ENCODE peak calls at places on chromosome 22, in nine cellular contexts. F, I, E, L, B, O, H, Y and G are unnamed samples.

GRCh38 chr22:36387914-36388864 is at the start of gene MYH9:
- DNase-seq in F (peak; percentile 100), E (peak; percentile 99), O (peak; percentile 100), B (peak; percentile 100), I (peak; percentile 100), L (peak; percentile 100), H (peak; percentile 100), Y (peak; percentile 100), G (peak; percentile 99)

GRCh38 chr22:41245917-41246499 is 5.3 kb upstream of the CHADL start:
- DNase-seq in L (no peak), F (no peak), H (no peak), O (no peak), E (no peak), Y (no peak), I (no peak), B (no peak), G (no peak)

GRCh38 chr22:40757071-40757470 is 62.1 kb downstream of the SLC25A17 start:
- DNase-seq in L (no peak), F (no peak), Y (no peak), O (no peak), B (no peak), I (no peak), H (no peak), E (no peak), G (no peak)

GRCh38 chr22:41936894-41937169 is 10.1 kb downstream of the CENPM start:
- DNase-seq in I (no peak), H (no peak), O (no peak), L (no peak), E (no peak), Y (no peak), F (no peak), B (no peak), G (no peak)

GRCh38 chr22:33510429-33510904 is 409.8 kb downstream of the LARGE1 start:
- DNase-seq in Y (no peak), B (no peak), L (no peak), H (no peak), E (no peak), O (no peak), F (no peak), I (no peak), G (no peak)

GRCh38 chr22:41841085-41841712 is 8.3 kb downstream of the SREBF2 start:
- DNase-seq in O (no peak), Y (no peak), F (no peak), H (no peak), E (no peak), B (peak; percentile 60), L (no peak), I (no peak), G (no peak)

GRCh38 chr22:27283714-27284113 is 517.8 kb downstream of the MN1 start:
- DNase-seq in H (no peak), B (no peak), Y (no peak), L (no peak), E (no peak), F (no peak), O (no peak), I (no peak), G (no peak)

GRCh38 chr22:27850000-27850465 is 48.5 kb upstream of the MN1 start:
- DNase-seq in B (peak; percentile 70), I (no peak), O (peak; percentile 88), H (no peak), E (no peak), Y (no peak), L (peak; percentile 58), F (no peak), G (no peak)

GRCh38 chr22:26168199-26168915 is 905 bp upstream of the SEZ6L start:
- DNase-seq in B (no peak), F (no peak), L (no peak), Y (no peak), O (no peak), H (no peak), I (no peak), E (no peak), G (no peak)

GRCh38 chr22:26168934-26169311 is 339 bp upstream of the SEZ6L start:
- DNase-seq in O (no peak), Y (no peak), E (no peak), I (peak; percentile 26), B (no peak), F (no peak), L (no peak), H (no peak), G (no peak)

GRCh38 chr22:26170112-26170492 is 840 bp downstream of the SEZ6L start:
- DNase-seq in Y (no peak), I (no peak), O (no peak), B (no peak), E (peak; percentile 52), H (no peak), F (no peak), L (no peak), G (no peak)

GRCh38 chr22:26170795-26171194 is 1.5 kb downstream of the SEZ6L start:
- DNase-seq in H (no peak), F (no peak), L (no peak), B (no peak), E (peak; percentile 55), I (no peak), O (no peak), Y (no peak), G (no peak)

DNA sequence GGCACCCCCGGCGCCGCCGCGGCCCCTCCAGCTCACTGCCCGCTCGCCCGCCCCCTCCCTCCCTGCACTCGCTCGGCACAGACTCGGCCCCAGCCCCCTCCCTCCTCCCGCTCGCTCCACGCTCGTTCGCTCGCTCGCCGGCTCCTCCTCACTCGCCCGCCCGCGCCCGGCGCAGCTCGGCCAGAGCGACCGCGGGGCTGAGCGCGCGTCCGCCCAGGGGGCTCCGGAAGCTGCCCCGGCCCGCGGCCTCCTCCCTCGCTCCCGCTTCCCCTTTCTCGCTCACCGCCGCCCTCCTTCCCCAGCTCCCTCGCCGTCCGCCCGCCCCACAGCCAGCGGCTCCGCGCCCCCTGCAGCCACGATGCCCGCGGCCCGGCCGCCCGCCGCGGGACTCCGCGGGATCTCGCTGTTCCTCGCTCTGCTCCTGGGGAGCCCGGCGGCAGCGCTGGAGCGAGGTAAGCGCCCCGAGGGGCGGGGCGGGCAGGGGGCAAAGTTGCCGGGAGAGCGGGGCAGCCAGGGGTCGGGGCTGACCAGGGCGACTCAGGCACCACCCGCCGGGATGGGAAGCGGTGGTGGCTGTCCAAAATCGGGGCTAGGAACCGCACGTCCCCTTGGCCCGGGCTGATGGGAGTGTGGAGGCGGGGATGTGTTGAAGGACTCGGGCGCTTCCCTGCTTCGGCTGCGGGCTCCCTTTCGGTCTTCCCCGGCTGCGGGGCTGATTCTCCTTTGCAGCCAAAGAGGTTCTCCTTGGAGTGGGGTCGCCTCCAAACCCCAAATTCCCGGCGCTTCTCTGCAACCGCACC is at the start of gene SEZ6L:
- DNase-seq in O (no peak), L (no peak), B (no peak), I (peak; percentile 33), H (no peak), Y (no peak), F (no peak), E (peak; percentile 76), G (no peak)
- TF ChIP-seq CTCF in O (no peak), L (no peak), B (no peak), I (no peak), H (no peak), Y (no peak), F (no peak), E (no peak), G (no peak)

GRCh38 chr22:29200901-29201300 is 4.8 kb upstream of the EMID1 start:
- DNase-seq in H (no peak), O (no peak), I (no peak), B (no peak), Y (peak; percentile 39), L (no peak), E (no peak), F (no peak), G (no peak)

GRCh38 chr22:29201722-29202230 is 3.9 kb upstream of the EMID1 start:
- DNase-seq in O (no peak), E (no peak), H (no peak), Y (no peak), F (no peak), L (no peak), I (no peak), B (no peak), G (no peak)

GRCh38 chr22:29203883-29204282 is 1.8 kb upstream of the EMID1 start:
- DNase-seq in O (no peak), H (no peak), B (no peak), Y (no peak), F (no peak), E (no peak), I (no peak), L (no peak), G (no peak)

GRCh38 chr22:29203456-29203855 is 2.2 kb upstream of the EMID1 start:
- DNase-seq in B (no peak), O (no peak), L (no peak), H (no peak), Y (no peak), E (no peak), F (no peak), I (no peak), G (no peak)

GRCh38 chr22:29202231-29203192 is 3.2 kb upstream of the EMID1 start:
- DNase-seq in O (no peak), I (peak; percentile 59), E (no peak), L (peak; percentile 31), H (peak; percentile 28), Y (peak; percentile 60), B (peak; percentile 43), F (no peak), G (no peak)
- H3K4me3 ChIP-seq in O (no peak overlapping the region), I (no peak overlapping the region), E (no peak overlapping the region), L (no peak overlapping the region), H (no peak overlapping the region), Y (no peak overlapping the region), B (no peak overlapping the region), F (no peak overlapping the region), G (no peak overlapping the region)

GRCh38 chr22:46792841-46793261 is 30.4 kb downstream of the TBC1D22A start:
- DNase-seq in O (no peak), E (peak; percentile 69), L (no peak), F (no peak), Y (peak; percentile 39), B (peak; percentile 16), H (no peak), I (no peak), G (no peak)

GRCh38 chr22:46789992-46790391 is 27.5 kb downstream of the TBC1D22A start:
- DNase-seq in H (no peak), I (no peak), O (no peak), Y (no peak), B (no peak), F (no peak), L (no peak), E (no peak), G (peak; percentile 75)

GRCh38 chr22:46792061-46792796 is 29.8 kb downstream of the TBC1D22A start:
- DNase-seq in E (peak; percentile 67), Y (peak; percentile 33), O (no peak), F (no peak), I (no peak), H (no peak), L (no peak), B (no peak), G (no peak)

GRCh38 chr22:46793497-46793896 is 31.0 kb downstream of the TBC1D22A start:
- DNase-seq in O (no peak), I (no peak), E (no peak), B (peak; percentile 17), F (no peak), L (no peak), Y (peak; percentile 39), H (no peak), G (no peak)

GRCh38 chr22:46791201-46791731 is 28.8 kb downstream of the TBC1D22A start:
- DNase-seq in B (peak; percentile 43), Y (peak; percentile 44), H (peak; percentile 74), I (no peak), F (no peak), L (peak; percentile 52), O (no peak), E (no peak), G (peak; percentile 89)
- TF ChIP-seq POLR2A in B (no peak), Y (no peak), H (no peak), I (no peak), F (no peak), L (no peak), O (no peak), E (no peak), G (no peak)

DNA sequence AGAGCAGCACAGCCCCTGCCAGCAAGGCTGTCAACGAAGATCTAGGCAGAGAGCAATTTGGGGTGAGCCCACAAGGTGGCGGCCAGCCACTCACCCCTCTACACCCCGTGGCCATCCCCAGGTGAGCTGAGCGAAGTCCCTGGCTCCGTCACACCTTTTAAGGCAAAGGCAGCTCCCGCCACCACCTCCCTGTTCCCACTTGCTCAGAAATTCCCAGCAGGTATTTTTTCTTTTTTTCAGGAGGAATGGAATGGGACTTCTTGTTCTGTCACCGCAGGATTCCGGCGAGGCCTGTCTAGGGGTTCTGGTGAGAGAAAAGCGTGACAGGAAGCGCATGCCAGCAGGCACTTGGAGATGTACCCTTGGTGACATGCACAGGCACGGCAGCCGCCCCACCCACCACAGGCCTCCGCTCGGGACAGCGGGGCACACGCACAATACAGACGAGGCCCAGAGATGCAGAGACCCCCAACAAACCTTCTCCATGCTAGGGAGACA is 10.0 kb downstream of the RPL3 start:
- DNase-seq in H (no peak), I (no peak), Y (no peak), E (no peak), O (no peak), L (no peak), B (no peak), F (no peak), G (no peak)
- TF ChIP-seq CTCF in H (no peak), I (no peak), Y (no peak), E (no peak), O (no peak), L (peak; percentile 12), B (peak; percentile 12), F (peak; percentile 53), G (no peak)